ENCODE peak calls at places on chromosomes 1 and 21, in six cellular contexts. L, O, M, F, K and R are unnamed samples.

GRCh38 chr1:244163861-244164562 is 112.9 kb downstream of the ZBTB18 start:
- DNase-seq in L (peak; percentile 98), O (peak; percentile 95), M (peak; percentile 98), F (no peak), K (no peak), R (peak; percentile 55)

GRCh38 chr1:235919797-235920475 is 53.2 kb upstream of the LYST start:
- DNase-seq in L (peak; percentile 84), O (peak; percentile 64), M (peak; percentile 73), F (no peak), K (no peak), R (peak; percentile 52)

GRCh38 chr1:9676815-9677393 is 25.4 kb downstream of the PIK3CD start:
- DNase-seq in L (no peak), O (no peak), M (no peak), F (no peak), K (no peak), R (no peak)

GRCh38 chr1:52613611-52614373 is 11.6 kb downstream of the GPX7 start:
- DNase-seq in L (no peak), O (no peak), M (peak; percentile 59), F (no peak), K (no peak), R (no peak)

GRCh38 chr1:8873506-8874229 is 4.8 kb downstream of the ENO1 start:
- DNase-seq in L (peak; percentile 98), O (peak; percentile 98), M (peak; percentile 98), F (peak; percentile 63), K (no peak), R (peak; percentile 90)

GRCh38 chr1:53162621-53163020 is 20.2 kb upstream of the SLC1A7 start:
- DNase-seq in L (no peak), O (no peak), M (no peak), F (no peak), K (no peak), R (no peak)

GRCh38 chr1:185337221-185337620 is 20.2 kb upstream of the IVNS1ABP start:
- DNase-seq in L (peak; percentile 39), O (peak; percentile 22), M (no peak), F (no peak), K (no peak), R (no peak)

GRCh38 chr1:247326601-247327135 is 5.0 kb downstream of the ZNF496 start:
- DNase-seq in L (no peak), O (no peak), M (no peak), F (no peak), K (no peak), R (no peak)

GRCh38 chr1:212674872-212675271 is 24.8 kb downstream of the BATF3 start:
- DNase-seq in L (no peak), O (no peak), M (no peak), F (no peak), K (no peak), R (no peak)

GRCh38 chr1:167517535-167518330 is 596 bp downstream of the CD247 start:
- DNase-seq in L (no peak), O (no peak), M (no peak), F (peak; percentile 43), K (no peak), R (no peak)

DNA sequence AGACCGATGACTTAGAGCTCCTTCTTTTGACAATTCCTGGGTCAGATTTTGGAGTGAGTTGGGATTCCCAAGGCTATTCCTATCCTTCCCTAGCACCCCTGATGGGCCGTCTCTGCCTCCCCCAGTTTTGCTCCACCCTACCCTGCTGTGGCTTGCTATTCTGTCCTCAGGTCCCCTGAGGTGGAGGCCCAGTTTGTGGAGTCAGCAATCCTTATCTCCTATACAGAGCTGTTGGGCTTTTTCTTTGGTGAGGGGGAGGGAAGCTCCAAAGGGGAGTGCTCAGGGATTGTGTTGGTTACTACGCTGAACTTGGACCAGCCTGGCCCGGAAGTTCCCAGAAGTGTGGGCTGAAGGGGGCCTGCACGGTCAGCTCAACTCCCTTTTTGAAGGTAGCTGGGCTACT is 7.6 kb downstream of the SESN2 start:
- DNase-seq in L (no peak), O (no peak), M (peak; percentile 77), F (no peak), K (no peak), R (no peak)
- H3K4ac ChIP-seq in L (no peak overlapping the region), O (no peak overlapping the region), M (no peak overlapping the region), F (no peak overlapping the region), K (no peak overlapping the region), R (no peak overlapping the region)

DNA sequence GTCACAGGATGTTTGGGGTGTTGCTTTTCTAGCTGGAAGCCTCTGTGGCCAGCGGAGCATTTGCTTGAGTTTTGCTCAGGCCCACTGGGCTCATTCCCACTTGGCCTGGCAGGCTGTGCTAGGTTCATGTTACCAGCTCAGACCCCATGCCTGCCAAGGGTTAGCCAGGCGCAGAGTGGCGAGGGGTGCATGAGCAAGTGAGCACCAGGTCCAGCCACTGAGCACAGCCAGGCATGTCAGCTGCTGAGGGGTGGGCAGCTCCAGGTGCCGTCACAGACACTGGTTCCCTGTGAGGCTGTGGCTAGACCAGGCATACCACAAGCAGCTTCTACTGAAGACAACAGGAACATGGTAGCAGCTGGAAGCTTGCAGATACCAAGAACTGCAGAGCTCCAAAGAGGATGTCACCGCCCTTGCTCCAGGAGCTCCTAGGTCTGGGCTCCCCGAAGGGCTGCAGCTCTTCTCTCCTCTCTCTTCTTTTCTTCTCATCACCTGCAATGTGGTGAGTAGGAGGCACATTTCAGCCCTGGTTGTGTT is 52.0 kb upstream of the CYYR1 start:
- DNase-seq in L (no peak), O (no peak), M (no peak), F (no peak), K (no peak), R (no peak)
- H2BK15ac ChIP-seq in L (no peak overlapping the region), O (no peak overlapping the region), M (no peak overlapping the region), F (no peak overlapping the region), K (no peak overlapping the region), R (no peak overlapping the region)

GRCh38 chr21:43728467-43729390 is 9.8 kb downstream of the PDXK start:
- DNase-seq in L (peak; percentile 98), O (peak; percentile 99), M (peak; percentile 95), F (peak; percentile 87), K (peak; percentile 71), R (peak; percentile 87)
- H2AK5ac ChIP-seq in L (peak overlapping the region; percentile 96), O (peak overlapping the region; percentile 91), M (peak overlapping the region; percentile 97), F (no peak overlapping the region), K (peak overlapping the region; percentile 97), R (no peak overlapping the region)

DNA sequence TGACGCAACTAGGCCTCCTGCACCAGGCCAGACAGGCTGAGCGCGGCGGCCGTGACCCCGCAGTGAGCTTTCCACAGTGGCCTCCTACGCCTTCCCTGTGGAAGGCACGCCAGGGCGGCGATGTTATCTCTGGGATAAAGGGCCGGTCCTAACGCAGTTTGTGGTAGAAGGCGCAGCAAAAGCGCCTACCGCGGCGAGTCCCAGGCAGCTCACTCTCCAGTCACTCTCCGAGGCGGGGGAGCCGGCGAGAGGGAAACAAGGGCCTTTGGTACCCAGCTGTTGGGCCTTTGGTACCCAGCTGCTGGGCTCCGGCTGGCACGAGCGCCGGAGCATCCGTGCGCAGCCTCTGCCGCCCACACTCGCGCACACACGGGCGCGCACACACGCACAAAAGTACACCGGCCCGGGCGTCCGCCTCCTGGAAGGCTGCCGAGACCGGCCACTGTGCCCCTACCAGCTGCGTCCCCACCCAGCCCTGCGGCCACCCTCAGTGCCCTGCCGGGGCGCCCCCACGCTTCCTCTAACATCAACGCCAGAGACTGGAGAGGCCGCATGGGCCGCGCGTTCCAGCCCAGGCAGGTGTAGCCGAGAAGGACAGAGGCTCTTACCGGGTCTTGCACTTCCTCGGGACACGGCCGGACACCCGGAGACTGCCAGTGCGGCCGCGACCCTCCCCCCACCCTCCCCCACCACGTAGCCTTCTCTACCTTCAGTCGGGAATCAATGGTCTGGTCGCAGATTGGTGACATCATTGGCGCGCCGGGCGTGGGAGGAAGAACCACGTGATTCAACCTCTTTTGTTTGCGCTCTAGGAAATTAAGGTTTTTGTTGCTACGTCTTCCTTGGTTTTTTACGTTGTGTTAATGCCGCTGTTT is 19.5 kb upstream of the ADAR start:
- DNase-seq in L (peak; percentile 88), O (peak; percentile 92), M (peak; percentile 97), F (peak; percentile 97), K (peak; percentile 90), R (peak; percentile 88)
- H3K4ac ChIP-seq in L (peak overlapping the region; percentile 99), O (peak overlapping the region; percentile 75), M (peak overlapping the region; percentile 65), F (peak overlapping the region; percentile 80), K (peak overlapping the region; percentile 97), R (no peak overlapping the region)

DNA sequence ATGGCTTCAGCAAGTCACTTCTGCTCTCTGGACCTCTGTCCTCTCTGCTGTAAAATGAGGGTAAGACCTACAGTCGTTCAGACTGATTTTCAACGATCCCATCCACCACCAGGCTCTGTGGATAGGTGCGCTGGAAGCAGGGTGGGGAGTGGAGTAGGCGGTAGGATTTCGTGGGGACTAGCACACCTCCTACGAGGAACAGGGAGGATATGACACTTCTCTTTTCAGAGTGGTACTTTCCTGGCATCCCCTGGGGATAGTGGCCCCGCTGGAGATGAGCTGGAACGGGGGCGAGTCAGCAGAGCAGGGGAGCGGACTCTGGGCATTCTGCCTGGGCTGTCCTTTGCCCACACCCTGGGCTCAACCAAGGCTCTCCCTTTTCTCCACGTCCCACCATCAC is 17.7 kb downstream of the ETNK2 start:
- DNase-seq in L (no peak), O (no peak), M (no peak), F (no peak), K (no peak), R (no peak)
- H2BK15ac ChIP-seq in L (no peak overlapping the region), O (no peak overlapping the region), M (no peak overlapping the region), F (no peak overlapping the region), K (no peak overlapping the region), R (no peak overlapping the region)

DNA sequence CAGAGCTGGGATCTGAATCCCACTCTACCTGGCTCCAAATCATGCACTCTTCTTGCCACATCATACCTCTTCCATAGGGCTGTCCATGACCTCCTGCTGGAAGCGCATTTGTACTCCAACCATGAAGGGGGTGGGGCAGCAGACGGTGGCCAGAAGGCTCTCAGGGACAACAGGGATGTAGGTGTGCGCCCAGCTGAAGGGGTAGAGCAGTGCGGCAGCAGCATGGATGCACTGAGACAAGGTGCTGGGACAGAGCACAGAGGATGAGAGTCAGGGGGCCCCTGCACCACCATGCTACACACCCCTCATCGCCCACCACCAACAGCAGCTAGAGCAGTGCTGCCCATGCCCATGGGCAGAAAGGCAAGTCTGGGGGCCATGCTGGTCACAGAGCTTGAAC is 8.4 kb downstream of the DENND2D start:
- DNase-seq in L (no peak), O (no peak), M (no peak), F (no peak), K (no peak), R (no peak)
- H2AK5ac ChIP-seq in L (peak overlapping the region; percentile 92), O (no peak overlapping the region), M (no peak overlapping the region), F (no peak overlapping the region), K (no peak overlapping the region), R (no peak overlapping the region)

GRCh38 chr1:230868736-230869385 is 540 bp upstream of the C1orf198 start:
- DNase-seq in L (no peak), O (peak; percentile 63), M (peak; percentile 82), F (peak; percentile 81), K (peak; percentile 79), R (peak; percentile 78)
- H3K4ac ChIP-seq in L (peak overlapping the region; percentile 99), O (peak overlapping the region; percentile 99), M (peak overlapping the region; percentile 62), F (peak overlapping the region; percentile 57), K (no peak overlapping the region), R (peak overlapping the region; percentile 98)

DNA sequence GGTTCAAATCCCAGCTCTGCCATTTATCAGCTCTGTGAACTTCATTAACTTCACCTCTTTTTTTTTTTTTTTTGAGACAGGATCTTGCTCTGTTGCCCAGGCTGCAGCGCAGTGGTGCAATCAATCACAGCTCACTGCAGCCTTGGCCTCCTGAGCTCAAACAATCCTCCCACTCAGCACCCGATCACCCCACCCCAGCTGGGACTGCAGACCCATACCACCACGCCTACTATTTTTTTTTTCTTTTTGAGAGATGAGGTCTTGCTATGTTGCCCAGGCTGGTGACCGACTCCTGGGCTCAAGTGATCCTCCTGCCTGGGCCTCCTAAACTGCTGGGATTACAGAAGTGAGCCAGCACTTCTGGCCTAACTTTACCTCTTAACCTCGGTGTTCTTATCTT is 2.2 kb upstream of the TRIT1 start:
- DNase-seq in L (no peak), O (no peak), M (no peak), F (no peak), K (no peak), R (no peak)
- H2BK15ac ChIP-seq in L (no peak overlapping the region), O (no peak overlapping the region), M (no peak overlapping the region), F (no peak overlapping the region), K (no peak overlapping the region), R (no peak overlapping the region)